ENCODE peak calls at places on chromosome X, in four cellular contexts. D, K, F and S are unnamed samples.

GRCh38 chrX:56564921-56565861 is 1.8 kb downstream of the UBQLN2 start:
- DNase-seq in D (peak; percentile 5), K (no peak), F (peak; percentile 21), S (no peak)

GRCh38 chrX:127649011-127649410 is 403.2 kb downstream of the ACTRT1 start:
- DNase-seq in F (no peak), D (no peak), K (no peak), S (no peak)

GRCh38 chrX:50697691-50698090 is 116.3 kb downstream of the SHROOM4 start:
- DNase-seq in D (peak; percentile 79), K (no peak), F (no peak), S (peak; percentile 75)

GRCh38 chrX:79161655-79162054 is 17.2 kb downstream of the GPR174 start:
- DNase-seq in D (no peak), K (peak; percentile 72), F (no peak), S (no peak)

GRCh38 chrX:69501433-69501832 is 2.7 kb upstream of the NALF2 start:
- DNase-seq in D (no peak), F (peak; percentile 6), K (no peak), S (no peak)

GRCh38 chrX:104833401-104833800 is 267.4 kb downstream of the IL1RAPL2 start:
- DNase-seq in K (no peak), D (no peak), F (no peak), S (no peak)

GRCh38 chrX:8873956-8874355 is 72.8 kb upstream of the FAM9A start:
- DNase-seq in D (no peak), F (no peak), K (no peak), S (no peak)

GRCh38 chrX:135625995-135626394 is 87.4 kb upstream of the CT45A1 start:
- DNase-seq in F (peak; percentile 23), D (no peak), K (no peak), S (peak; percentile 1)

GRCh38 chrX:110036162-110037033 is 33.5 kb downstream of the TMEM164 start:
- DNase-seq in F (no peak), D (no peak), K (no peak), S (no peak)

GRCh38 chrX:6129195-6129594 is 99.5 kb downstream of the NLGN4X start:
- DNase-seq in K (no peak), F (no peak), D (no peak), S (no peak)

GRCh38 chrX:153612413-153612812 is 13.5 kb upstream of the CCNQ start:
- DNase-seq in K (no peak), D (no peak), F (no peak), S (no peak)

GRCh38 chrX:47283015-47283771 is 50.4 kb downstream of the USP11 start:
- DNase-seq in F (peak; percentile 31), D (peak; percentile 65), K (no peak), S (no peak)

GRCh38 chrX:11759172-11759460 is 1.1 kb downstream of the MSL3 start:
- DNase-seq in K (no peak), F (no peak), D (no peak), S (no peak)
- TF ChIP-seq POLR2A in K (no peak), F (no peak), D (no peak), S (no peak)

GRCh38 chrX:102345916-102346315 is 93.9 kb downstream of the NXF2B start:
- DNase-seq in K (no peak), F (peak; percentile 56), D (peak; percentile 34), S (peak; percentile 34)
- TF ChIP-seq FOS in K (no peak), F (no peak), D (no peak), S (no peak)

DNA sequence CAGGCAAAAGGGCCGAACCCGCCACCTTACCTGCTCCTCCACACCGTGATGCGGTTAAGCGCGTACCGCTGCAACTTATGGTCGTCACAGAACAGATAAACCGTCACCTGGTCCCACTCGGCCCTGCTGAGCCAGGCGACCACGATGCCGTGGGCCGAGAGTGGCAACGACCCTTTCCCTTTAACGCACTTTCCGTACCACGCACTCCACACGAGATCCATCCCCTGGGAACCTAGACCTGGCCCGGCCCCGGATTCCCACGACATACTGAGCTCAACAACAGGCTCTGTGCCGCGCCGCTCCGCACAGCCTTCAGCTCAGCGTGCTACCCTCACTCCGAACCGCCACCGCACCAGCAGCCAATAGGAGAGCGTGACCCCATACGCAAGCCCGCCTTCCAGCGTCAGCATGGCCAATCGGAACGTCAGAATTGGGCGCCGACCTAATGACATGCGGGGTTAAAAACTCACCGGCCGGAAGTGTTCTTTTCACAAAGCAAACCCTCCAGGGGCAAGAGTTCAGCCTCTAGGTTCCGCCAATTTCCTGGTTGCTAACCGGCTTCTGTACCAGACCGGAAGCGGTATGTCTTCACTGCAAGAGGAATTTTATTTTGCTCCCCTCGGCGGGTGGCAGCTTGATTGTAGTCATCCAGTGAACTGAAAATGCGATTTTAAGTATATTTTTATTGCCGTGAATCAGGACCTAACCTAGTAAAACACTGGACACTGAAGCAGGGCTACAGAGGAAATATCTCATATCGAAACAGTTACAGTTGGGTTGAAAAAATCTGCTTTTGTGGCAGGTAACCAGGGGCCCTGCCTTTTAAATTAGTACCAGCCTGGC is at the start of gene LAS1L:
- DNase-seq in K (peak; percentile 91), D (peak; percentile 92), F (peak; percentile 95), S (peak; percentile 92)
- TF ChIP-seq POLR2A in K (peak; percentile 94), D (peak; percentile 53), F (peak; percentile 90), S (no peak)

GRCh38 chrX:37844622-37845021 is 2.7 kb downstream of the DYNLT3 start:
- DNase-seq in F (no peak), K (no peak), D (no peak), S (no peak)

GRCh38 chrX:37846141-37846540 is 1.2 kb downstream of the DYNLT3 start:
- DNase-seq in F (no peak), D (peak; percentile 18), K (no peak), S (peak; percentile 5)

GRCh38 chrX:37846934-37847732 is at the start of gene DYNLT3:
- DNase-seq in K (peak; percentile 39), F (peak; percentile 80), D (peak; percentile 52), S (peak; percentile 83)

GRCh38 chrX:37846558-37846933 is 825 bp downstream of the DYNLT3 start:
- DNase-seq in F (no peak), D (no peak), K (no peak), S (peak; percentile 10)

GRCh38 chrX:37847733-37848197 is 394 bp upstream of the DYNLT3 start:
- DNase-seq in F (no peak), D (no peak), K (no peak), S (no peak)
- TF ChIP-seq FOS in F (no peak), D (no peak), K (no peak), S (no peak)